ENCODE peak calls at places on chromosomes 16 and 17, in five cellular contexts. G is spleen, M is ovary, L is RWPE2, A is PC-9. C is an unnamed sample.

GRCh38 chr17:32516450-32516849 is 29.7 kb downstream of the CDK5R1 start:
- DNase-seq in M (no peak), A (no peak), G (no peak), L (no peak), C (no peak)

GRCh38 chr17:39666601-39667261 is 1.5 kb upstream of the PNMT start:
- DNase-seq in L (peak; percentile 51), A (peak; percentile 22), M (no peak), G (peak; percentile 61), C (no peak)

GRCh38 chr17:82503094-82503727 is 16.3 kb upstream of the FOXK2 start:
- DNase-seq in A (no peak), M (no peak), L (no peak), G (no peak), C (no peak)

GRCh38 chr16:49528564-49529150 is 155.1 kb downstream of the C16orf78 start:
- DNase-seq in A (no peak), M (no peak), L (no peak), G (peak; percentile 43), C (no peak)

GRCh38 chr17:59534583-59534982 is 30.8 kb upstream of the DHX40 start:
- DNase-seq in M (no peak), L (no peak), A (no peak), G (no peak), C (no peak)

GRCh38 chr17:76048711-76049110 is 21.6 kb upstream of the EVPL start:
- DNase-seq in M (no peak), A (peak; percentile 67), G (no peak), L (no peak), C (no peak)

GRCh38 chr17:80452173-80452915 is 24.1 kb downstream of the NPTX1 start:
- DNase-seq in M (no peak), L (no peak), G (no peak), A (no peak), C (no peak)

GRCh38 chr17:55157165-55157564 is 107.6 kb upstream of the HLF start:
- DNase-seq in G (no peak), M (no peak), L (no peak), A (no peak), C (no peak)

GRCh38 chr17:17669851-17670232 is 11.4 kb upstream of the RAI1 start:
- DNase-seq in L (no peak), M (no peak), G (no peak), A (no peak), C (no peak)

GRCh38 chr17:60750645-60751044 is 73.0 kb downstream of the BCAS3 start:
- DNase-seq in A (no peak), G (no peak), M (no peak), L (no peak), C (no peak)

GRCh38 chr16:81896902-81897301 is 114.4 kb downstream of the SDR42E1 start:
- DNase-seq in A (no peak), G (no peak), L (no peak), M (no peak), C (no peak)

GRCh38 chr16:7140899-7141298 is 191.7 kb upstream of the RBFOX1 start:
- DNase-seq in L (no peak), M (no peak), G (no peak), A (no peak), C (no peak)

GRCh38 chr17:81419333-81419885 is 24.2 kb downstream of the BAHCC1 start:
- DNase-seq in G (no peak), M (peak; percentile 91), L (peak; percentile 94), A (peak; percentile 94), C (peak; percentile 86)

GRCh38 chr16:27698266-27698665 is 148.3 kb downstream of the KATNIP start:
- DNase-seq in A (peak; percentile 9), G (peak; percentile 59), M (no peak), L (no peak), C (no peak)

GRCh38 chr16:81816793-81817210 is 37.7 kb downstream of the PLCG2 start:
- DNase-seq in A (no peak), L (no peak), G (peak; percentile 78), M (no peak), C (no peak)

GRCh38 chr17:83032781-83033180 is 46.6 kb upstream of the METRNL start:
- DNase-seq in M (no peak), G (peak; percentile 46), L (no peak), A (no peak), C (no peak)

GRCh38 chr17:60173304-60173807 is 23.6 kb downstream of the CA4 start:
- DNase-seq in M (no peak), G (no peak), A (no peak), L (no peak), C (no peak)

GRCh38 chr17:58200024-58200633 is 7.6 kb downstream of the EPX start:
- DNase-seq in L (no peak), M (no peak), G (peak; percentile 82), A (peak; percentile 53), C (peak; percentile 42)

GRCh38 chr16:27337024-27337423 is 23.2 kb downstream of the IL4R start:
- DNase-seq in L (no peak), G (no peak), A (no peak), M (no peak), C (no peak)

GRCh38 chr17:77602883-77603640 is 355.4 kb upstream of the TNRC6C start:
- DNase-seq in L (peak; percentile 59), G (peak; percentile 47), A (no peak), M (no peak), C (no peak)

GRCh38 chr17:17028059-17028877 is 14.0 kb upstream of the MPRIP start:
- DNase-seq in G (no peak), M (no peak), L (peak; percentile 99), A (peak; percentile 100), C (peak; percentile 95)

GRCh38 chr16:29824589-29825144 is 4.4 kb downstream of the MVP start:
- DNase-seq in G (no peak), A (no peak), M (peak; percentile 51), L (no peak), C (no peak)
- H3K4me1 ChIP-seq in G (peaks cover 89% of the 10 kb centered on the region), A (peaks cover 58% of the 10 kb centered on the region), M (peaks cover 30% of the 10 kb centered on the region), L (peaks cover 26% of the 10 kb centered on the region), C (peaks cover 45% of the 10 kb centered on the region)

DNA sequence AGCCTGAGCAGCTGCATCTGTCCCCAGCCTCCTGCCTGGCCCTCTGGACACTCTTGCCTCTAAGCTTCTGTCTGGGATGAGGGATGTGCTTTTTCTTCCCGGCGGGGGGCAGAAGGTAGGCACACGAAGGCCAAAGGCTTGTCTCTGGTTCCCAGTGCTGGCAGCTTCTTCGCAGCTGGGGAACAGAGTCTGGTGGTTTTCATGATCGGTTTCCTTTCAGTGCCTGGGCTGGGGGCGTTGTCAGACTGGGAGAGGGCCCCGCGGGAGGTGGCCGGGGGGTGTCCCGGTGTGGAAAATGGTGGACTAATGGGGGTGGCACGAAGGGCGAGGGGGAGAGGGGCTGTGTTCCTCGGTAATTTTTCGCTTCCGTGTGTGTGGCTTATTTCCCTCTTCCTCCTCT is 988 bp downstream of the RAP1GAP2 start:
- DNase-seq in L (no peak), G (peak; percentile 76), M (no peak), A (no peak), C (peak; percentile 38)
- H3K4me1 ChIP-seq in L (peaks cover 3% of the 10 kb centered on the region), G (peaks cover 79% of the 10 kb centered on the region), M (no peaks in the 10 kb centered on the region), A (peaks cover 4% of the 10 kb centered on the region), C (peaks cover 10% of the 10 kb centered on the region)

DNA sequence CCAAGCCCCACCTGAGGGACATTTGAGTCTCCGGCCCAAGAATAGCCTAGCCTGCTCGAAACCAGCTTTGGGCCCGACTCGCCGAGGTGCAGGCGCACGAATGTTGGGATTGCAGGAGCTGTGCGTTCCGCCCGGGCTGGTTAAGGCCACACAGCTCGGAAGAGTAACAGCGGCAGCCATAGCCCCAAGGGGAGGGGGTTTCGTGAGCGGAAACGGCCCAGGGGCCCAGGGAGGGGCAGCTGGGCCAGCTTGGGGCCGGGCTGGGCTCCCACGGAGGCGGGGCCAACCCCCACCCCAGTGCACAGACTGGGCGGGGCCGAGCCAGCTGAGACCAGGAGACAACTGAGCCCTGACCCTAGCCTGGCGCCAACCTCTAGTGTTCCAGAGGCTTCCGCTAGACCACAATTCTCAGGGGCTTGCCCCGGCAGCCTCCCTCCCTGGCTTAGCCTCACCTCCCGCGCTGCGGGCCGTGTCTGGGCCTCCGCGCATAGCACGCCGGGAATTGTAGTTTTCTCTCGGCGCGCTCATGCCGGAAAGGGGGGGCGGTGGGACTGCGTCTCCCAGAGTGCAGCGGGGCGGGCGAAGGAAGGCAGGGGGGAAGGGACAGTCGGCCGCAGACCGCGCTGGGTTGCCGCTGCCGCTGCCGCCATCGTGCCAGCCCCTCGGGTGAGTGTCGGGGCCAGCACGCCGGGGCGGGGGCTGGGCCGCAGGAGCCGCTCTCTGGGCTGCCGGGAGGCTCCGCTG is at the start of gene NUTF2:
- DNase-seq in M (peak; percentile 96), G (peak; percentile 99), A (peak; percentile 96), L (peak; percentile 96), C (peak; percentile 96)
- H3K4me1 ChIP-seq in M (peaks cover 16% of the 10 kb centered on the region), G (peaks cover 74% of the 10 kb centered on the region), A (peaks cover 45% of the 10 kb centered on the region), L (peaks cover 18% of the 10 kb centered on the region), C (peaks cover 33% of the 10 kb centered on the region)

GRCh38 chr16:57577214-57577613 is 34.8 kb downstream of the ADGRG5 start:
- DNase-seq in L (no peak), M (no peak), G (no peak), A (no peak), C (no peak)

GRCh38 chr16:57577691-57578224 is 35.3 kb downstream of the ADGRG5 start:
- DNase-seq in L (peak; percentile 37), M (no peak), A (no peak), G (peak; percentile 87), C (no peak)

GRCh38 chr16:57578521-57579360 is 36.3 kb downstream of the ADGRG5 start:
- DNase-seq in L (peak; percentile 37), A (no peak), M (no peak), G (no peak), C (no peak)

GRCh38 chr16:57576429-57576870 is 34.0 kb downstream of the ADGRG5 start:
- DNase-seq in A (peak; percentile 69), L (peak; percentile 64), M (peak; percentile 77), G (peak; percentile 91), C (peak; percentile 80)

DNA sequence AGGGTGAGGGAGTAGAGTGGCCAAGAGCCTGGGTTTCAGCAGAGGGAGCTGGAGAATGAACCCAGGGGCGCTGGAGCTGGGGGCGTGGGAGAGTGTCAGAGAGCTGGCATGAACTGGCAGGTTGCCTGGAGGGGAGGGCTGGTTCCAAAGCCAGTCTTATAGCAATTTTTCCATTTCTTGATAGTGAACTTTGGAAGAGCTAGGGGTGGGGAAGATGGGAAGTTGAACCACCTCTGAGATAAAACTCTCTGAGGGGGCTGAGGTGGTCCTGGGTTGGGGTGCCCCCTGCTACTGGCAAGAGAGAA is 36.9 kb downstream of the ADGRG5 start:
- DNase-seq in A (no peak), M (no peak), G (no peak), L (peak; percentile 41), C (no peak)
- H3K4me1 ChIP-seq in A (no peaks in the 10 kb centered on the region), M (peaks cover 2% of the 10 kb centered on the region), G (peaks cover 26% of the 10 kb centered on the region), L (no peaks in the 10 kb centered on the region), C (no peaks in the 10 kb centered on the region)

GRCh38 chr17:38591759-38592241 is 14.0 kb downstream of the SRCIN1 start:
- DNase-seq in L (no peak), G (no peak), A (peak; percentile 47), M (no peak), C (no peak)

GRCh38 chr17:38590988-38591758 is 14.6 kb downstream of the SRCIN1 start:
- DNase-seq in A (no peak), L (no peak), G (no peak), M (no peak), C (no peak)

GRCh38 chr17:38589462-38590114 is 16.2 kb downstream of the SRCIN1 start:
- DNase-seq in M (no peak), L (no peak), G (no peak), A (no peak), C (no peak)

GRCh38 chr17:38595892-38596291 is 9.9 kb downstream of the SRCIN1 start:
- DNase-seq in G (no peak), L (no peak), M (no peak), A (no peak), C (no peak)

GRCh38 chr17:38592487-38592886 is 13.3 kb downstream of the SRCIN1 start:
- DNase-seq in L (no peak), M (no peak), G (no peak), A (no peak), C (no peak)
- H3K4me1 ChIP-seq in L (peaks cover 6% of the 10 kb centered on the region), M (no peaks in the 10 kb centered on the region), G (peaks cover 25% of the 10 kb centered on the region), A (peaks cover 39% of the 10 kb centered on the region), C (no peaks in the 10 kb centered on the region)